ENCODE peak calls at places on chromosomes 1 and 21, in six cellular contexts. F is K562, G is H1, P is HCT116, T is GM12878, I is HepG2. L is an unnamed sample.

GRCh38 chr1:225422033-225422605 is 5.7 kb downstream of the LBR start:
- DNase-seq in F (no peak), G (no peak), P (no peak), T (no peak), I (no peak), L (no peak)

GRCh38 chr1:159937014-159937750 is 8.2 kb downstream of the IGSF9 start:
- DNase-seq in F (no peak), G (no peak), P (no peak), T (no peak), I (no peak), L (no peak)

GRCh38 chr1:94093996-94094395 is 27.0 kb downstream of the ABCA4 start:
- DNase-seq in F (no peak), G (no peak), P (no peak), T (no peak), I (no peak), L (no peak)

GRCh38 chr1:109770331-109771095 is 6.8 kb upstream of the EPS8L3 start:
- DNase-seq in F (no peak), G (no peak), P (no peak), T (no peak), I (no peak), L (peak; percentile 15)

GRCh38 chr1:226823643-226824042 is 46.8 kb upstream of the PSEN2 start:
- DNase-seq in F (no peak), G (no peak), P (no peak), T (no peak), I (no peak), L (no peak)

GRCh38 chr1:157429841-157430240 is 122.5 kb downstream of the FCRL5 start:
- DNase-seq in F (no peak), G (no peak), P (no peak), T (no peak), I (no peak), L (no peak)

GRCh38 chr1:157819886-157820285 is at the start of gene FCRL1:
- DNase-seq in F (no peak), G (no peak), P (no peak), T (no peak), I (no peak), L (no peak)

GRCh38 chr21:26892151-26892550 is 46.9 kb upstream of the ADAMTS1 start:
- DNase-seq in F (no peak), G (no peak), P (no peak), T (no peak), I (no peak), L (no peak)

GRCh38 chr1:18137759-18138345 is 30.3 kb downstream of the IGSF21 start:
- DNase-seq in F (no peak), G (no peak), P (no peak), T (no peak), I (no peak), L (no peak)

GRCh38 chr1:97640677-97641076 is 280.2 kb downstream of the DPYD start:
- DNase-seq in F (no peak), G (no peak), P (no peak), T (no peak), I (no peak), L (no peak)

GRCh38 chr1:9410737-9411297 is 118.1 kb downstream of the SPSB1 start:
- DNase-seq in F (no peak), G (no peak), P (peak; percentile 22), T (peak; percentile 69), I (peak; percentile 39), L (no peak)

GRCh38 chr1:231800071-231800470 is 173.5 kb downstream of the DISC1 start:
- DNase-seq in F (no peak), G (no peak), P (no peak), T (no peak), I (no peak), L (no peak)

GRCh38 chr1:62528015-62528414 is 69.3 kb upstream of the ANGPTL3 start:
- DNase-seq in F (no peak), G (no peak), P (no peak), T (no peak), I (no peak), L (no peak)

GRCh38 chr1:182855886-182856285 is 16.7 kb downstream of the DHX9 start:
- DNase-seq in F (no peak), G (no peak), P (no peak), T (no peak), I (no peak), L (no peak)

GRCh38 chr1:55893155-55893554 is 678.0 kb upstream of the USP24 start:
- DNase-seq in F (no peak), G (no peak), P (peak; percentile 53), T (no peak), I (peak; percentile 59), L (no peak)

GRCh38 chr1:248065604-248066003 is 19.0 kb downstream of the OR2L3 start:
- DNase-seq in F (no peak), G (no peak), P (no peak), T (no peak), I (no peak), L (no peak)

GRCh38 chr1:3238705-3239278 is 169.8 kb downstream of the PRDM16 start:
- DNase-seq in F (no peak), G (no peak), P (no peak), T (no peak), I (no peak), L (no peak)

GRCh38 chr1:157490337-157491165 is 61.8 kb downstream of the FCRL5 start:
- DNase-seq in F (peak; percentile 43), G (peak; percentile 95), P (peak; percentile 39), T (no peak), I (peak; percentile 43), L (peak; percentile 90)

GRCh38 chr1:117030271-117030877 is 28.8 kb downstream of the CD101 start:
- DNase-seq in F (no peak), G (no peak), P (no peak), T (no peak), I (no peak), L (no peak)

GRCh38 chr1:222914861-222915632 is 100.2 kb downstream of the DISP1 start:
- DNase-seq in F (no peak), G (no peak), P (no peak), T (no peak), I (no peak), L (no peak)

GRCh38 chr1:109186704-109187071 is 27.0 kb upstream of the SARS1 start:
- DNase-seq in F (no peak), G (no peak), P (no peak), T (no peak), I (no peak), L (no peak)

GRCh38 chr1:225577243-225577642 is 75.7 kb downstream of the ENAH start:
- DNase-seq in F (no peak), G (no peak), P (no peak), T (no peak), I (no peak), L (no peak)

GRCh38 chr1:237789619-237790018 is 101.1 kb downstream of the ZP4 start:
- DNase-seq in F (no peak), G (no peak), P (no peak), T (no peak), I (no peak), L (no peak)

GRCh38 chr1:209936125-209936524 is 1.9 kb upstream of the SYT14 start:
- DNase-seq in F (no peak), G (no peak), P (no peak), T (no peak), I (no peak), L (no peak)

DNA sequence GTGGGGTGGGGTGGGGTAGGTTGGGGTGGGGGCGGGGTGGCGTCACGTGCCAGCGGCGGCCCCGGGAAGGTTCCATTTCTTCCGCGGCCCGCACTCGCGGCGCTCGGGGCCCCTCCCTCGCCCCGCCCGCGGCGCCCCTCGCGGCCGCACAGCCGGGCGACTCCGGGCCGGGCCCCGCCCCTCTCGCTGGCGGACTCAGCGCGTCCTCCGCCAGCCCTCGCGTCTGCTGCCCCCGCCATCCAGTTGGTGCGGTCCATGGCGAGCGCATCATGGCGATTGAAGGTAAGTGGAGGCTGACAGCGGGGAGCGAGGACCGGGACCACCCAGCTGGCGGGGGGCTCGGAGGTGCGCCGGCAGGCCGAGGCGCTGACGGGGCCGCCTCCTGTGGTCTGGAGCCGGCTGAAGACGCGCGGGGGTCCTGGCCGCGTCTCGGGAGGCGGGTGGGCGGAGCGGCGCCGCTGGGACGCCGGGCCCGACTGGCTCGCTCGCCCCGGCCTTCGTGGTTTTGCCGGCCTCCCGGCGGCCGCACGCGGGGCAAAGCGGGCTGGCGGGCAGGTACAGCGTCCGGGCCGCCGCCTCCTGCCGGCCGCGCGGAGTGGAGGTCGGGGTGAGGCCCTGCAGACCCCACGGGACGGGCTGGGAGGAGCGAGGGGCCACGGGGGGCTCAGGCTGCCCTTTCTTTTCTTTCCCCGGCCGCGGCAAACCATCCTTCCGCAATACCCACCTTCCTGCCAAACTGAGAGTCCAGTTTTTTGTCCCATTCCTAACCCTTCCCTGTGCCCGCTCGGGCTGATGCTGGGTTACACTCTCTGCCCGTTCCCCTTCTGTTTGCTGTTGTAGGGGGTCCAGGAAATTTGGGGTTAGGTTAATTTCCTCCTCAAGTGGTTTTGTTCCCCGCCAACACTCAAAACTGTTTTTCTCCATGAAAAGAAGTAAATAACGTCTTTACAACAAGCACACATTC is at the start of gene SYT14:
- DNase-seq in F (peak; percentile 13), G (peak; percentile 85), P (no peak), T (no peak), I (no peak), L (peak; percentile 83)
- TF ChIP-seq ATF3 in F (no peak), G (no peak), P (no peak), T (no peak), I (no peak), L (no peak)

GRCh38 chr1:32307313-32307712 is 15.4 kb downstream of the HDAC1 start:
- DNase-seq in F (peak; percentile 40), G (no peak), P (no peak), T (no peak), I (no peak), L (no peak)
- TF ChIP-seq ATF3 in F (peak; percentile 93), G (no peak), P (no peak), T (no peak), I (no peak), L (no peak)

GRCh38 chr1:103373991-103374390 is 151.5 kb upstream of the RNPC3 start:
- DNase-seq in F (no peak), G (no peak), P (no peak), T (no peak), I (no peak), L (no peak)

GRCh38 chr1:103365860-103366569 is 159.5 kb upstream of the RNPC3 start:
- DNase-seq in F (no peak), G (no peak), P (no peak), T (no peak), I (no peak), L (no peak)

GRCh38 chr1:103372866-103373265 is 152.6 kb upstream of the RNPC3 start:
- DNase-seq in F (no peak), G (no peak), P (no peak), T (no peak), I (peak; percentile 1), L (no peak)

GRCh38 chr1:103367186-103367585 is 158.3 kb upstream of the RNPC3 start:
- DNase-seq in F (no peak), G (no peak), P (no peak), T (no peak), I (no peak), L (no peak)

DNA sequence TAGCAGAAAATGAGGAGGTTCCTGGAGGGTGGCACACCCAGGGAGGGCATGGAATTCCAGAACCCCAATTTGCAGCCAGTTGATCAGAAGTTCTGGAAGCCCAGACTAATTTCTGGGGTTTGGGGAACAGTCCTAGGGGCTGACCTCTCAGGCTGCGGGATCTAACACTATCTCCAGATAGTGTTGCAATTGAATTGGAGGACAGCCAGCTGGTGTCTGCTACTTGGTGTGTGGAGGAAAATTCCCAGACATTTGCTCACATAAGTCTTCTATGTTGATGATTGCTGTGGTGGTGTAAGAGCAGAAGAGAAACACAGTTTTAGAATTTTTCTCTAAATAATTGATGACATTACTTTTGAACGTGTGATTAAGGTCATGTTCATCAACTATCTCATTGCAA is 154.3 kb upstream of the RNPC3 start:
- DNase-seq in F (no peak), G (no peak), P (no peak), T (no peak), I (no peak), L (no peak)
- TF ChIP-seq ATF3 in F (no peak), G (no peak), P (no peak), T (no peak), I (no peak), L (no peak)

GRCh38 chr1:25875856-25876692 is 566 bp upstream of the PAQR7 start:
- DNase-seq in F (peak; percentile 89), G (no peak), P (no peak), T (no peak), I (no peak), L (peak; percentile 75)
- TF ChIP-seq ATF3 in F (no peak), G (no peak), P (no peak), T (no peak), I (no peak), L (no peak)

L was measured in WTC11.